ENCODE peak calls at places on chromosomes 5 and 9, in four cellular contexts. B is choroid plexus epithelial cell; Y is stimulated activated CD8-positive, alpha-beta memory T cell treated with anti-CD3 and anti-CD28 coated beads, Interleukin-7, amount 100 ng/mL, for 1 hour; H is MM.1S. D is an unnamed sample.

GRCh38 chr5:93789173-93790070 is 48.0 kb upstream of the POU5F2 start:
- DNase-seq in B (peak), Y (no peak), H (no peak), D (no peak)

GRCh38 chr9:137982132-137982666 is 104.6 kb downstream of the CACNA1B start:
- DNase-seq in B (peak), Y (no peak), H (no peak), D (no peak)

GRCh38 chr9:121730188-121730587 is 78.8 kb downstream of the DAB2IP start:
- DNase-seq in B (no peak), Y (no peak), H (no peak), D (no peak)

GRCh38 chr5:93087326-93087725 is 493.7 kb downstream of the NR2F1-AS1 start:
- DNase-seq in B (no peak), Y (no peak), H (no peak), D (no peak)

GRCh38 chr9:105647595-105648349 is 14.5 kb upstream of the TAL2 start:
- DNase-seq in B (no peak), Y (no peak), H (no peak), D (no peak)

GRCh38 chr9:89036383-89036782 is 45.1 kb downstream of the S1PR3 start:
- DNase-seq in B (no peak), Y (no peak), H (no peak), D (no peak)

GRCh38 chr5:81006955-81007636 is 46.9 kb downstream of the RASGRF2 start:
- DNase-seq in B (no peak), Y (no peak), H (peak), D (no peak)

GRCh38 chr5:140690376-140690932 is 716 bp downstream of the HARS1 start:
- DNase-seq in B (no peak), Y (no peak), H (no peak), D (no peak)

GRCh38 chr9:129442791-129443511 is 177.9 kb downstream of the C9orf50 start:
- DNase-seq in B (no peak), Y (no peak), H (no peak), D (no peak)

GRCh38 chr9:94112716-94113465 is 28.6 kb downstream of the PTPDC1 start:
- DNase-seq in B (no peak), Y (no peak), H (no peak), D (no peak)

GRCh38 chr5:56327810-56328209 is 94.7 kb upstream of the ANKRD55 start:
- DNase-seq in B (no peak), Y (no peak), H (no peak), D (peak)

GRCh38 chr5:155129513-155129880 is 115.9 kb downstream of the KIF4B start:
- DNase-seq in B (no peak), Y (no peak), H (no peak), D (no peak)

GRCh38 chr5:43875741-43876140 is 272.8 kb downstream of the NNT start:
- DNase-seq in B (no peak), Y (no peak), H (no peak), D (no peak)

GRCh38 chr9:95237336-95237735 is 80.2 kb downstream of the FANCC start:
- DNase-seq in B (no peak), Y (no peak), H (no peak), D (no peak)

GRCh38 chr5:139019880-139020279 is 144.7 kb upstream of the LRRTM2 start:
- DNase-seq in B (peak), Y (no peak), H (no peak), D (no peak)

GRCh38 chr5:160188151-160188967 is 40.9 kb upstream of the FABP6 start:
- DNase-seq in B (peak), Y (no peak), H (no peak), D (no peak)

GRCh38 chr9:135167356-135167755 is 79.9 kb downstream of the OLFM1 start:
- DNase-seq in B (no peak), Y (no peak), H (no peak), D (no peak)

GRCh38 chr5:179371123-179371515 is 25.9 kb upstream of the ADAMTS2 start:
- DNase-seq in B (no peak), Y (no peak), H (no peak), D (no peak)

GRCh38 chr5:68932830-68933434 is 160.9 kb upstream of the SLC30A5 start:
- DNase-seq in B (peak), Y (no peak), H (no peak), D (no peak)

GRCh38 chr5:42767491-42768105 is 11.0 kb downstream of the CCDC152 start:
- DNase-seq in B (peak), Y (no peak), H (peak), D (no peak)

GRCh38 chr5:136249678-136250266 is 56.8 kb upstream of the SMIM32 start:
- DNase-seq in B (peak), Y (no peak), H (peak), D (no peak)

GRCh38 chr9:131500939-131501541 is 1.7 kb upstream of the POMT1 start:
- DNase-seq in B (peak), Y (no peak), H (peak), D (no peak)

GRCh38 chr9:132241840-132242620 is 80.2 kb downstream of the NTNG2 start:
- DNase-seq in B (peak), Y (no peak), H (peak), D (no peak)

GRCh38 chr5:62977641-62978040 is 399.0 kb downstream of the LRRC70 start:
- DNase-seq in B (peak), Y (no peak), H (no peak), D (no peak)

GRCh38 chr9:128055222-128056040 is 11.7 kb downstream of the NAIF1 start:
- DNase-seq in B (peak), Y (no peak), H (no peak), D (no peak)

GRCh38 chr9:91034976-91035824 is 233.6 kb downstream of the SYK start:
- DNase-seq in B (no peak), Y (no peak), H (peak), D (no peak)

GRCh38 chr9:18907927-18908625 is 124.9 kb downstream of the SAXO1 start:
- DNase-seq in B (no peak), Y (no peak), H (no peak), D (no peak)

GRCh38 chr9:129143461-129143927 is 32.3 kb downstream of the PTPA start:
- DNase-seq in B (peak), Y (no peak), H (no peak), D (no peak)

GRCh38 chr5:170882345-170882744 is 20.5 kb downstream of the RANBP17 start:
- DNase-seq in B (no peak), Y (no peak), H (no peak), D (no peak)

GRCh38 chr5:86613459-86613858 is 4.3 kb upstream of the COX7C start:
- DNase-seq in B (peak), Y (no peak), H (no peak), D (no peak)